ENCODE peak calls at places on chromosome 18, in five cellular contexts. One of them, this sample, is unnamed.

GRCh38 chr18:61086657-61087056 is 246.6 kb upstream of the CDH20 start:
- DNase-seq in substantia nigra: no peak
- DNase-seq in cardiac fibroblast: no peak
- DNase-seq in fibroblast of mammary gland: no peak
- DNase-seq in neuronal stem cell: no peak
- DNase-seq in this sample: no peak

GRCh38 chr18:45493830-45494229 is 121.4 kb upstream of the SLC14A2 start:
- DNase-seq in substantia nigra: no peak
- DNase-seq in cardiac fibroblast: no peak
- DNase-seq in fibroblast of mammary gland: no peak
- DNase-seq in neuronal stem cell: no peak
- DNase-seq in this sample: no peak

GRCh38 chr18:43283299-43283698 is 6.0 kb upstream of the SYT4 start:
- DNase-seq in substantia nigra: no peak
- DNase-seq in cardiac fibroblast: no peak
- DNase-seq in fibroblast of mammary gland: no peak
- DNase-seq in neuronal stem cell: no peak
- DNase-seq in this sample: no peak

GRCh38 chr18:79899609-79900435 is 51.6 kb downstream of the SLC66A2 start:
- DNase-seq in substantia nigra: no peak
- DNase-seq in cardiac fibroblast: no peak
- DNase-seq in fibroblast of mammary gland: no peak
- DNase-seq in neuronal stem cell: no peak
- DNase-seq in this sample: no peak

GRCh38 chr18:62088146-62088545 is 98.7 kb downstream of the PIGN start:
- DNase-seq in substantia nigra: no peak
- DNase-seq in cardiac fibroblast: peak; percentile 29
- DNase-seq in fibroblast of mammary gland: peak; percentile 12
- DNase-seq in neuronal stem cell: no peak
- DNase-seq in this sample: no peak

GRCh38 chr18:77081387-77081773 is 51.2 kb downstream of the MBP start:
- DNase-seq in substantia nigra: no peak
- DNase-seq in cardiac fibroblast: peak; percentile 76
- DNase-seq in fibroblast of mammary gland: peak; percentile 94
- DNase-seq in neuronal stem cell: no peak
- DNase-seq in this sample: no peak

GRCh38 chr18:69840445-69840844 is 107.2 kb downstream of the CD226 start:
- DNase-seq in substantia nigra: no peak
- DNase-seq in cardiac fibroblast: peak; percentile 8
- DNase-seq in fibroblast of mammary gland: no peak
- DNase-seq in neuronal stem cell: no peak
- DNase-seq in this sample: no peak

GRCh38 chr18:28019425-28020108 is 157.4 kb downstream of the CDH2 start:
- DNase-seq in substantia nigra: no peak
- DNase-seq in cardiac fibroblast: peak; percentile 10
- DNase-seq in fibroblast of mammary gland: no peak
- DNase-seq in neuronal stem cell: no peak
- DNase-seq in this sample: no peak

GRCh38 chr18:50751490-50751889 is 68.3 kb downstream of the MRO start:
- DNase-seq in substantia nigra: no peak
- DNase-seq in cardiac fibroblast: no peak
- DNase-seq in fibroblast of mammary gland: no peak
- DNase-seq in neuronal stem cell: no peak
- DNase-seq in this sample: no peak